ENCODE peak calls at places on chromosomes 2 and 18, in four cellular contexts. M, F, G and A are unnamed samples.

GRCh38 chr2:156088598-156088997 is 243.9 kb downstream of the NR4A2 start:
- DNase-seq in M (no peak), F (no peak), G (peak; percentile 9), A (no peak)

GRCh38 chr18:53380063-53380639 is 844.3 kb downstream of the MBD2 start:
- DNase-seq in M (no peak), F (peak; percentile 77), G (peak; percentile 44), A (no peak)

GRCh38 chr2:237614151-237614720 is 13.2 kb upstream of the LRRFIP1 start:
- DNase-seq in M (no peak), F (no peak), G (peak; percentile 35), A (peak; percentile 70)

GRCh38 chr2:73291093-73291460 is 2.3 kb downstream of the EGR4 start:
- DNase-seq in M (peak; percentile 64), F (peak; percentile 84), G (peak; percentile 65), A (no peak)

GRCh38 chr2:71530246-71530986 is 77.1 kb downstream of the DYSF start:
- DNase-seq in M (no peak), F (peak; percentile 75), G (peak; percentile 65), A (peak; percentile 84)

GRCh38 chr18:68549257-68549871 is 165.5 kb downstream of the TMX3 start:
- DNase-seq in M (no peak), F (no peak), G (no peak), A (no peak)

GRCh38 chr18:78607221-78607620 is 372.4 kb upstream of the SALL3 start:
- DNase-seq in M (no peak), F (no peak), G (no peak), A (no peak)

GRCh38 chr18:38747153-38747552 is 1181.6 kb upstream of the CELF4 start:
- DNase-seq in M (no peak), F (no peak), G (no peak), A (no peak)

GRCh38 chr2:32284321-32284720 is 6.6 kb downstream of the YIPF4 start:
- DNase-seq in M (no peak), F (no peak), G (no peak), A (no peak)

GRCh38 chr2:104474725-104475124 is 379.2 kb upstream of the POU3F3 start:
- DNase-seq in M (no peak), F (no peak), G (no peak), A (no peak)

GRCh38 chr2:103823847-103824246 is 1030.1 kb upstream of the POU3F3 start:
- DNase-seq in M (no peak), F (no peak), G (no peak), A (no peak)

GRCh38 chr2:118847447-118848172 is at the start of gene EN1:
- DNase-seq in M (no peak), F (peak; percentile 85), G (peak; percentile 56), A (no peak)

GRCh38 chr2:20419752-20420151 is 27.1 kb upstream of the RHOB start:
- DNase-seq in M (no peak), F (no peak), G (no peak), A (peak; percentile 34)
- H3K4me3 ChIP-seq in M (no peak overlapping the region), F (no peak overlapping the region), G (no peak overlapping the region), A (peak overlapping the region; percentile 49)

GRCh38 chr2:201130524-201131186 is 14.7 kb downstream of the CFLAR start:
- DNase-seq in M (peak; percentile 57), F (no peak), G (peak; percentile 52), A (no peak)

GRCh38 chr2:201127128-201127521 is 11.2 kb downstream of the CFLAR start:
- DNase-seq in M (no peak), F (no peak), G (no peak), A (no peak)

GRCh38 chr2:201129044-201129505 is 13.1 kb downstream of the CFLAR start:
- DNase-seq in M (no peak), F (peak; percentile 55), G (peak; percentile 71), A (peak; percentile 30)

GRCh38 chr2:201126308-201127127 is 10.6 kb downstream of the CFLAR start:
- DNase-seq in M (no peak), F (no peak), G (no peak), A (no peak)

DNA sequence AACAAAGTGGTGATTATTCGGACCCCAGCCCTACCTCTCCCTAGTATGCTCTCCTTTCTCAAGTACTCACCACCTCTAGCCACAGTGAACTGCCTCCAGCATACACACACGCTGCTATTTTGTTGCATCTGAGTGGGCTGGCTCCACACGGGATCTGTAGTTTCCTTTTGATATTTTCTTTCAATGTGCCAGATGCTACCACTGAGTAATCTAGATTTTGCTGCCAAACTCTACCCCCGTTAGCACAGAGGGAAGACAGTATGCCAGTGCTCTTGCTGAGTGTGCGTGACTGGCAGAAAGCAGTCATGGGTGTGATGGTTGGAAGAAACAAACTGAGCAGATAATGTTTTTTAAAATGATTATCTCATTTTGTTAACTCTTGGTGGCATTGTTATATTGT is 11.6 kb downstream of the CFLAR start:
- DNase-seq in M (no peak), F (peak; percentile 60), G (peak; percentile 55), A (no peak)
- H3K4me1 ChIP-seq in M (peaks cover 75% of the 10 kb centered on the region), F (peaks cover 53% of the 10 kb centered on the region), G (peaks cover 99% of the 10 kb centered on the region), A (peaks cover 46% of the 10 kb centered on the region)

GRCh38 chr2:109402180-109402579 is 211.6 kb downstream of the SEPTIN10 start:
- DNase-seq in M (no peak), F (no peak), G (no peak), A (no peak)

GRCh38 chr2:109399061-109399460 is 214.7 kb downstream of the SEPTIN10 start:
- DNase-seq in M (no peak), F (no peak), G (no peak), A (no peak)

GRCh38 chr2:109401370-109401769 is 212.4 kb downstream of the SEPTIN10 start:
- DNase-seq in M (no peak), F (no peak), G (no peak), A (no peak)

GRCh38 chr2:109398616-109399015 is 215.2 kb downstream of the SEPTIN10 start:
- DNase-seq in M (no peak), F (no peak), G (no peak), A (no peak)

DNA sequence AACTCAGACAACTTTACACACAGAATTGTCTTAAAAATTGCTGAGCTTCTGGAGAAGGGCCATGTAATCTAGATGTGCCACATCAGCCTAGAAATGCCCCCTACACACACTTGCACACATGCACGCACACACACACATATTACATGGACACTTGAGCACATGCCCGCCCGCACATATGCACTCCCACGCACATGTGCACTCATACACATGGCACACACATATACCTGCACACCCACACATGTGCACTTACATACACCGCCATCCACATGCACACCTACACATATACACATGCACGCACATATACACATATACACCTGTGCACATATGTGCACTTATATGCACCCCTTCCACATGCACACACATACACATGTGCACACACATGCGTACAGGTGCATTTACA is 213.7 kb downstream of the SEPTIN10 start:
- DNase-seq in M (no peak), F (no peak), G (no peak), A (no peak)
- H3K4me3 ChIP-seq in M (no peak overlapping the region), F (no peak overlapping the region), G (no peak overlapping the region), A (no peak overlapping the region)

DNA sequence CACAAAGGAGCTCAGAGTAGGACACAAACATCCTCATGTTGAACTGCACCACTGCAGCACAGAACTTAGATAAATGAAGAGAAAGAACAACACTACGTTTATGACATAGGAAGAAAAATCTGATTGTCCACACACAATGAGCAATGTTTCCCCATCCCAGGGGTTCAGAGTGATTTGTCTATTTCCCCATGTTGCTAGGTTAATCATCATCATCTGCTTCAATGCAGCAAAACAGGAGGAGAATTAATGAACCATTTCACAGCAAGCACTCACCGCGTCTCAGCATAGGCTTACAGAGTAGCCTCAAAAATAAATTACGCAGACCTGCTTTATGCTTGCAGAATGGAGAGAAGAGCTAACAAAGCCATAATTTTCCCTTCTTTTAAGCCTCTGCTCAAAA is 184.3 kb upstream of the ARL4C start:
- DNase-seq in M (no peak), F (no peak), G (no peak), A (no peak)
- H3K4me1 ChIP-seq in M (no peaks in the 10 kb centered on the region), F (no peaks in the 10 kb centered on the region), G (peaks cover 77% of the 10 kb centered on the region), A (peaks cover 55% of the 10 kb centered on the region)

GRCh38 chr2:203016716-203017115 is 2.0 kb downstream of the NBEAL1 start:
- DNase-seq in M (no peak), F (no peak), G (no peak), A (no peak)
- H3K4me3 ChIP-seq in M (no peak overlapping the region), F (peak overlapping the region; percentile 75), G (peak overlapping the region; percentile 75), A (no peak overlapping the region)

GRCh38 chr2:63851912-63852311 is 10.2 kb downstream of the UGP2 start:
- DNase-seq in M (no peak), F (peak; percentile 28), G (no peak), A (no peak)
- H3K4me1 ChIP-seq in M (peaks cover 36% of the 10 kb centered on the region), F (peaks cover 18% of the 10 kb centered on the region), G (peaks cover 30% of the 10 kb centered on the region), A (no peaks in the 10 kb centered on the region)

DNA sequence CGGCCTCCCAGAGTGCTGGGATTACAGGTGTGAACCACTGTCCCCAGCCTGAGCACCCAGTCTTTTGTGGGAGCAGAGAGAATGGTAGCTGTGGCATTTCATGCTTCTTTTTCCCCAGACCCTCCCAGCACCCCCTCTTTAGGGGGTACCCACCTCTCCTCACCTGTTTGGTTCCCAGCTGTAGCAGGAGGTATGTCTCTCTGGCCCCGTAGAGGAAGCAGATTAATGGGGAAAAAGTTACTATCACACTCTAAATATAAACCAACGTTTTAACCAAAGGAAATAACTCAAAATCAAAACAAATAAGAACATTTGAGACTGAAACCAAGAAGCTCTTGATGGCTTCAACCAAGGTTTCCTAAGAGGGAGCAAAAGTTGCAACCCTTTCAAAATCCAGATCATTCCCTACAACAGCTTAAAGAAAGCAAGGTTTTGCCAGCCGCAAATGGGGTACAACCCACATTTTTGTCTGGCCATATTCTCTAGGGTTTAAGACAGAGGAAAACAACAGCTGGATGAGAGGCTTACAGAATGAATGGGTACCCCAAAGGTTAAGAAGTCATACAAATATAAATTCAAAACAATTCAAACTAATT is 8.0 kb downstream of the RNF125 start:
- DNase-seq in M (no peak), F (no peak), G (no peak), A (no peak)
- H3K4me3 ChIP-seq in M (no peak overlapping the region), F (no peak overlapping the region), G (no peak overlapping the region), A (no peak overlapping the region)

DNA sequence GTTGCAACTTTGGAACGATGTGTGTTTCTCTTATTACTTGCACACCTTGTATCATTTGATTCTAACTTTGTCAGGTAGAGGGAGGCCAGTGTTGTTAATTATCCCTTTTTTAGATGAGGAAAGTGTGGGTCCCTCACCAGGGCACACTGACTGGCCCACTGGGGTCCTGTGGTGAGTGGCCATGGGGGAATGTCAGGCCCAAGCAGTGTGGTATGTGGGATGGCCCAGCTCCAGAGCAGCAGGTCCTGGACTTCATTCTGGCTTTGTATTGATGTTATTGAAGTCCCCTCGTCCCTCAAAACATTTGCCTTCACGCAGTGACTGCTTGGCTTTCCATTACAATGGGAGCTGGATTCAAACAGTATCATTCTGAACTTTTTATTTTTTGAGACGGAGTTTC is 11.7 kb downstream of the NCK2 start:
- DNase-seq in M (no peak), F (no peak), G (no peak), A (no peak)
- H3K4me1 ChIP-seq in M (peaks cover 95% of the 10 kb centered on the region), F (no peaks in the 10 kb centered on the region), G (no peaks in the 10 kb centered on the region), A (no peaks in the 10 kb centered on the region)

GRCh38 chr18:46302866-46303485 is 198.8 kb downstream of the HAUS1 start:
- DNase-seq in M (no peak), F (no peak), G (no peak), A (peak; percentile 71)
- H3K4me3 ChIP-seq in M (no peak overlapping the region), F (no peak overlapping the region), G (no peak overlapping the region), A (peak overlapping the region; percentile 38)

GRCh38 chr2:16515709-16516108 is 149.9 kb downstream of the CYRIA start:
- DNase-seq in M (no peak), F (no peak), G (no peak), A (no peak)
- H3K4me1 ChIP-seq in M (no peaks in the 10 kb centered on the region), F (no peaks in the 10 kb centered on the region), G (no peaks in the 10 kb centered on the region), A (peaks cover under 1% of the 10 kb centered on the region)